ENCODE peak calls at places on chromosomes 12 and 14, in eight cellular contexts. U is Peyer's patch, K is AG04450, O is left ventricle myocardium inferior, Q is RWPE1, N is A549, F is HepG2, C is tibial artery. T is an unnamed sample.

GRCh38 chr14:76961631-76962302 is 66.7 kb downstream of the IRF2BPL start:
- DNase-seq in U (peak; percentile 96), K (peak; percentile 89), O (peak; percentile 85), Q (peak; percentile 91), N (peak; percentile 79), F (peak; percentile 94), C (peak; percentile 82), T (peak; percentile 99)

GRCh38 chr12:57158665-57159064 is 11.2 kb upstream of the LRP1-AS start:
- DNase-seq in U (no peak), K (no peak), O (no peak), Q (no peak), N (no peak), F (no peak), C (no peak), T (no peak)

GRCh38 chr12:114186241-114187002 is 219.5 kb downstream of the TBX5 start:
- DNase-seq in U (no peak), K (no peak), O (no peak), Q (no peak), N (no peak), F (no peak), C (no peak), T (peak; percentile 84)

GRCh38 chr12:49187184-49187583 is 1.7 kb downstream of the TUBA1A start:
- DNase-seq in U (no peak), K (no peak), O (peak; percentile 52), Q (no peak), N (no peak), F (no peak), C (peak; percentile 68), T (no peak)

GRCh38 chr12:24739094-24739779 is 209.7 kb downstream of the BCAT1 start:
- DNase-seq in U (no peak), K (no peak), O (no peak), Q (no peak), N (no peak), F (no peak), C (no peak), T (no peak)

GRCh38 chr12:75779891-75780501 is 251.6 kb downstream of the PHLDA1 start:
- DNase-seq in U (no peak), K (no peak), O (no peak), Q (no peak), N (no peak), F (no peak), C (no peak), T (no peak)

GRCh38 chr12:46109343-46110219 is 119.2 kb upstream of the SCAF11 start:
- DNase-seq in U (no peak), K (no peak), O (no peak), Q (no peak), N (no peak), F (no peak), C (no peak), T (no peak)

GRCh38 chr14:90522585-90523191 is 125.9 kb downstream of the CALM1 start:
- DNase-seq in U (no peak), K (no peak), O (peak; percentile 42), Q (no peak), N (no peak), F (no peak), C (peak; percentile 59), T (no peak)

GRCh38 chr14:24426912-24427536 is 2.4 kb downstream of the CBLN3 start:
- DNase-seq in U (peak; percentile 73), K (no peak), O (no peak), Q (no peak), N (no peak), F (peak; percentile 81), C (no peak), T (peak; percentile 81)

DNA sequence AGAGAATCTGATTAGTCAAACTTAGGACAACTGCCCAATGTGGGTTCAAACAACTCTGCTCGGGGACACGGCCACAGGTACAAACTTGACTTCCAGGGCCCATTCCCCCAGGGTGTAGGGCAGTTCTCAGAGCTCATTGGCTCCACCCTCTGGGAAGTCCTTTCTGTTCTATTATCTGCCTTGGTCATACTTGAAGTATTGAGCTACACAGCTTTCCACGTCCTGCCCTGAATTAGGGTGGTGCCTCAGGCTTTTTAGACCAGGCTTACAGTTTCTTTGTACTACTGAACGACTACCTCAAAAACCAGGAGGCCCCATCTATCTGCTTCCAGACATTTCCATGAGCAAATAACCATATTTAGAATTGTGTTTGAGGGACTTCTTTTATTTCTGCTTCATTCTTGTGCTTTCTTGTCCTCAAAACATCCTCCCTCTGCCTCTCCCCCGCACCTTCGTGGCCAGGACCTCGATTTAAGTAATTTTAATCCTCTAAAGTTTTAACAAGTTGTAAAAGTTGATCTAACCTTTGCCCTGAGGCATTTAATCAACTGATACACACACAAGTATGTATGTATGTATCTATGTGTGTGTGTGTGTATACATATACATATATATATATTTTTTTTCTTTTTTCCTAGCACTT is 281.8 kb upstream of the AMIGO2 start:
- DNase-seq in U (peak; percentile 77), K (no peak), O (no peak), Q (peak; percentile 10), N (no peak), F (no peak), C (no peak), T (peak; percentile 68)
- TF ChIP-seq CTCF in U (no peak), K (no peak), O (no peak), Q (no peak), N (no peak), F (peak; percentile 41), C (no peak), T (no peak)

GRCh38 chr12:68335462-68335861 is 3.3 kb upstream of the MDM1 start:
- DNase-seq in U (no peak), K (no peak), O (no peak), Q (no peak), N (no peak), F (no peak), C (no peak), T (no peak)
- H3K27ac ChIP-seq in U (no peak overlapping the region), K (no peak overlapping the region), O (no peak overlapping the region), Q (no peak overlapping the region), N (no peak overlapping the region), F (no peak overlapping the region), C (no peak overlapping the region), T (no peak overlapping the region)

GRCh38 chr12:48177985-48178384 is 5.5 kb upstream of the CCDC184 start:
- DNase-seq in U (no peak), K (no peak), O (no peak), Q (no peak), N (no peak), F (no peak), C (no peak), T (no peak)

GRCh38 chr12:48182659-48183058 is 785 bp upstream of the CCDC184 start:
- DNase-seq in U (no peak), K (no peak), O (no peak), Q (no peak), N (no peak), F (no peak), C (no peak), T (no peak)

GRCh38 chr12:48183091-48183875 is at the start of gene CCDC184:
- DNase-seq in U (peak; percentile 87), K (no peak), O (peak; percentile 59), Q (peak; percentile 34), N (peak; percentile 83), F (no peak), C (peak; percentile 64), T (peak; percentile 93)

GRCh38 chr12:48180857-48181495 is 2.5 kb upstream of the CCDC184 start:
- DNase-seq in U (no peak), K (no peak), O (no peak), Q (no peak), N (no peak), F (no peak), C (no peak), T (no peak)

DNA sequence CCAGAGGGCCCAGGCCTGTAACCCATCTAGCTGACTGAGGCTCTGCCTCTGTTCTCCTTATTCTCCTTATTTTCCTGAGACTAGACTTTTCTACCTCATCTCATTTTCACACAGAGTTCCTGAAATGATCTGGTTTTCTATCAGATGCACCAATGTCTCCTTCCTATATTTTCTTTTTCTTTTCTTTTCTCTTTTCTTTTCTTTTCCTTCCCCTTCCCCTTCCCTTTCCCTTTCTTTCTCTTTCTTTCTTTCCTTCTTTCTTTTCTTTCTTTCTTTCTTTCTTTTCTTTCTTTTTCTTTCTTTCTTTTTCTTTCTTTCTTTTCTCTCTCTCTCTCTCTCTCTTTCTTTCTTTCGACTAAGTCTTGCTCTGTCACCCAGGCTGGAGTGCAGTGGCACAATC is 3.0 kb upstream of the CCDC184 start:
- DNase-seq in U (no peak), K (no peak), O (no peak), Q (no peak), N (no peak), F (no peak), C (no peak), T (no peak)
- TF ChIP-seq CTCF in U (no peak), K (no peak), O (no peak), Q (no peak), N (no peak), F (no peak), C (no peak), T (no peak)

GRCh38 chr12:53044052-53044581 is 5.7 kb upstream of the TNS2 start:
- DNase-seq in U (no peak), K (no peak), O (peak; percentile 48), Q (no peak), N (no peak), F (peak; percentile 72), C (peak; percentile 35), T (peak; percentile 77)

GRCh38 chr12:53046655-53047220 is 3.1 kb upstream of the TNS2 start:
- DNase-seq in U (peak; percentile 90), K (peak; percentile 72), O (peak; percentile 90), Q (peak; percentile 66), N (peak; percentile 81), F (peak; percentile 51), C (peak; percentile 95), T (peak; percentile 91)

GRCh38 chr12:53045646-53046045 is 4.2 kb upstream of the TNS2 start:
- DNase-seq in U (peak; percentile 48), K (no peak), O (no peak), Q (no peak), N (no peak), F (no peak), C (peak; percentile 88), T (peak; percentile 50)

GRCh38 chr12:53042607-53043454 is 7.0 kb upstream of the TNS2 start:
- DNase-seq in U (no peak), K (no peak), O (no peak), Q (no peak), N (no peak), F (peak; percentile 43), C (no peak), T (peak; percentile 76)

GRCh38 chr12:53044896-53045571 is 4.8 kb upstream of the TNS2 start:
- DNase-seq in U (no peak), K (no peak), O (no peak), Q (no peak), N (no peak), F (no peak), C (peak; percentile 62), T (peak; percentile 58)
- H3K27ac ChIP-seq in U (peak overlapping the region; percentile 94), K (no peak overlapping the region), O (peak overlapping the region; percentile 100), Q (peak overlapping the region; percentile 99), N (no peak overlapping the region), F (peak overlapping the region; percentile 53), C (peak overlapping the region; percentile 99), T (no peak overlapping the region)

GRCh38 chr14:94439453-94440057 is 13.0 kb downstream of the SERPINA11 start:
- DNase-seq in U (no peak), K (no peak), O (no peak), Q (no peak), N (no peak), F (no peak), C (no peak), T (no peak)
- TF ChIP-seq CTCF in U (no peak), K (no peak), O (no peak), Q (no peak), N (no peak), F (no peak), C (no peak), T (peak; percentile 62)

DNA sequence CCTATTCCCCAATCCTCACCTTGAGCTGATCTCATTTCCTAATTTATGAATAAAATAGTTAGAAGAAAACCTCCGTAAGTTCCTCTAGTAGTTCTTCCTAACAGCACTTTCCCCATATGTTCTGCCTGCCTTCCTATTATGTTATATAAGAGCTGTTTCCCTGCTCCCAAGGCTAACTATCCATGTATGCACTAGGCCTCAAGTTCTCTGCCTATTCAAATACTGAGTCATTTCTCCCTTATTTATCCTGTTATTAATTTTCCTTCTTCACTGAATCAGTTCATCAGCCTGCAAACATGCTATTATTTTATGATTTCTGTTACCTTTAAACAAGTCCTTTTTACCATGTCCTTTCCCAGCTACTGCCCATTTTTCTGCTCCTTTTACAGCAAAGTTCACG is 164.1 kb downstream of the EPS8 start:
- DNase-seq in U (no peak), K (no peak), O (no peak), Q (no peak), N (no peak), F (peak; percentile 44), C (no peak), T (no peak)
- H3K27ac ChIP-seq in U (no peak overlapping the region), K (no peak overlapping the region), O (peak overlapping the region; percentile 31), Q (no peak overlapping the region), N (peak overlapping the region; percentile 49), F (peak overlapping the region; percentile 6), C (peak overlapping the region; percentile 83), T (no peak overlapping the region)